ENCODE peak calls at places on chromosomes 3 and 15, in five cellular contexts. A, H, G, W and I are unnamed samples.

GRCh38 chr3:66574091-66574490 is 73.3 kb upstream of the LRIG1 start:
- DNase-seq in A (no peak), H (no peak), G (no peak), W (no peak), I (no peak)

GRCh38 chr3:66478923-66479322 is 21.9 kb downstream of the LRIG1 start:
- DNase-seq in A (no peak), H (no peak), G (no peak), W (no peak), I (no peak)

GRCh38 chr15:46786886-46787285 is 930.4 kb upstream of the SEMA6D start:
- DNase-seq in A (no peak), H (no peak), G (peak; percentile 6), W (peak; percentile 11), I (peak; percentile 51)

GRCh38 chr3:5494913-5495519 is 307.5 kb downstream of the EDEM1 start:
- DNase-seq in A (no peak), H (no peak), G (no peak), W (no peak), I (no peak)

GRCh38 chr3:71389911-71390573 is 193.5 kb downstream of the FOXP1 start:
- DNase-seq in A (peak; percentile 32), H (no peak), G (peak; percentile 71), W (peak; percentile 42), I (peak; percentile 28)

GRCh38 chr15:65653781-65654521 is 32.2 kb downstream of the SLC24A1 start:
- DNase-seq in A (peak; percentile 28), H (no peak), G (no peak), W (no peak), I (no peak)

GRCh38 chr3:120471643-120472042 is 20.9 kb upstream of the FSTL1 start:
- DNase-seq in A (peak; percentile 74), H (no peak), G (no peak), W (no peak), I (no peak)

GRCh38 chr15:73295630-73296286 is 73.0 kb downstream of the HCN4 start:
- DNase-seq in A (peak; percentile 20), H (no peak), G (no peak), W (peak; percentile 49), I (no peak)

GRCh38 chr3:82103241-82103640 is 341.8 kb upstream of the GBE1 start:
- DNase-seq in A (no peak), H (no peak), G (no peak), W (no peak), I (no peak)

DNA sequence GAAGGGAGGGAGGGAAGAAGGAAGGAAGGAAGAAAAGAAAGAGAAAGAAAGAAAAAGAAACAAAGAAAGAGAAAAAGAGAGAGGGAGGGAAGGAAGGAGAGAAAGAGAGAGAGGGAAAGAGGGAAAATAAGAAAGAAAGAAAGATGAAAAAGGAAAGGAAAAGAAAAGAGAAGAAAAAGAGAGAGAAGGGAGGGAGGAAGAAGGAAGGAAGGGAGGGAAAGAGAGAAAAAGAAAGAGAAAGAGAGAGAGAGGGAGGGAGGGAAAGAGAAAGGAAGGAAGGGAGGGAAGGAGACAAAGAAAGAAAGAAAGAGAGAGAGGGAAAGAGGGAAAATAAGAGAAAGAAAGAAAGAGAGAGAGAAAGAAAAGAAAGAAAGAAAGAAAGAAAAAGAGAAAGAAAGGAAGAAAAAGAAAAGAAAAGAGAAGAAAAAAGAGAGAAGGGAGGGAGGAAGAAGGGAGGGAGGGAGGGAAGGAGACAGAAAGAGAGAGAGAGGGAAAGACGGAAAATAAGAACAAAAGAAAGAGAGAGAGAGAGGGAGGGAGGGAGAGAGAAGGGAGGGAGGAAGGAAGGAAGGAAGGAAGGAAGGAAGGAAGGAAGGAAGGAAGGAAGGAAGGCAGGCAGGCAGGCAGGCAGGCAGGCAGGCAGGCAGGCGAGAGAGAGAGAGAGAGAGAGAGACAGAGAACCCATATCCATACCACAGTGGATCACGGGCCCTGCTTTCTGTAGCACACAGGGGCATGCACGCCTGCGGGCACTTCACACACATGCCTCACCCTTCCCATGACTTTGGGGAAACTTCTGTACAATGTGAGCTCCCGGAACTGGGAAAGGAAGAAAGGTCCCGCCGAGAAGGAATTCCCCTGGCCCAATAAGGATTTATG is 52.5 kb downstream of the ADCY5 start:
- DNase-seq in A (no peak), H (no peak), G (no peak), W (no peak), I (no peak)
- TF ChIP-seq EZH2phosphoT487 in A (no peak), H (no peak), G (no peak), W (no peak), I (no peak)

GRCh38 chr3:10945683-10946287 is 46.8 kb upstream of the SLC6A1 start:
- DNase-seq in A (peak; percentile 59), H (peak; percentile 44), G (peak; percentile 90), W (peak; percentile 82), I (peak; percentile 32)
- TF ChIP-seq EZH2phosphoT487 in A (no peak), H (no peak), G (no peak), W (no peak), I (no peak)

DNA sequence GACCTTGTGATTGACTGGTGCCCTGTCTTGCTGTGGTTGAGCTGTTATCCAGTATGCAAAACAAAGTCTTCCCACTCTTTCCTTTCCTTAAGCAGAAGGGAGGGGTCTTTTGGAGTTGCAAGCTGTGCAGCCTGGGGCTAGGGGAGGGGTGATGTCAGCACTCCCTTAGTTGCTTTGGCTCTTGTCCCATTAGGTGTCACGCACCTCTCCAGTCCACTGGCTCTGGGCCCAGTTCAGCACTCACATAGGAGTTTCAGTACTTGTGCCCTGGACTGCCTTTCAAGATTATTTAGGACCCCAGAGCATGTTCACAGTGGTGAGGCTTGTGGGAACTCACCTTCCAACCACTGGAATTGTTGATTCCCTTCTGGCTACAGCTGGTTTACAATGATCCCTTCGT is 238.6 kb downstream of the DOCK3 start:
- DNase-seq in A (no peak), H (no peak), G (no peak), W (no peak), I (no peak)
- TF ChIP-seq EZH2phosphoT487 in A (no peak), H (no peak), G (no peak), W (no peak), I (no peak)

DNA sequence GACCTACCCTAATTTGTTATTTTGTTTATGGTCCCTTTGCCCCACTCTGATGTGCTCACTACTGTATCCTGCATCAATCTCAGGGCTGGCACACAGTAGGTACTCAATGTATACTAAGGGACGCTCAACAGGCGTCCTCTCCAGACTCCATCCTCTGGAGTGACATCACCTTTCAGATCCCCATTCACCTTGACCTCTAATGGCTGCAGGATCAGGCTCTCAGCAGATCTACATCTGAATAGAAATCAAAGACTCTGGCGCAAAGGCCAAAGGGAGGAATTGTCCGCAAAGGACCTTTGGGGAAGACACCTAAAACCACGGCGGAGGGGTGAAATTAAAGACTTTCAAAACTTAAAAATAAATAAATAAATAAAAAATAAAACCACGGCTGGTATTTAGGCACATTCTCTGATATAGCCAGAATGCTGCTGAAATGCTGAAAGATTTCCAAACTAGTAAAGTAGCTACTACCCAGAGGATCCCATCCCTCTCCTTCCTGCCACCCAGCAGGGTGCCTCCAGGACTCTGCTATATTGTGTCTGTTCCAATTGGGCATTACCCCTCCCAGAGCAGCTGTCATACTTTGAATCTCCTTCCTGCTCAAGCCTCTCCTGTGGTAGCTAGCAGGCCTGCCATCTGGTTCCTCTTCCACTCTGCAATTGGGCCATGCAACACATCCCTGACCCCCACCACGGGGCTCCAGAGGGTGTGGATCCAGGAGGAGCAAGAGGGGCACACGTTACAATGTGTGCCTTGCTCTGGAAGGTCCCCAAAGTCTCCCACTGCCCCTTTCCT is 6.1 kb downstream of the SHF start:
- DNase-seq in A (no peak), H (no peak), G (peak; percentile 35), W (no peak), I (no peak)
- TF ChIP-seq EZH2phosphoT487 in A (no peak), H (no peak), G (no peak), W (no peak), I (no peak)

GRCh38 chr15:95302809-95303208 is 1027.7 kb upstream of the NR2F2 start:
- DNase-seq in A (no peak), H (no peak), G (no peak), W (no peak), I (no peak)

GRCh38 chr15:95302206-95302605 is 1028.3 kb upstream of the NR2F2 start:
- DNase-seq in A (no peak), H (no peak), G (no peak), W (no peak), I (no peak)

GRCh38 chr15:95303659-95304058 is 1026.8 kb upstream of the NR2F2 start:
- DNase-seq in A (no peak), H (no peak), G (no peak), W (no peak), I (no peak)

GRCh38 chr15:95298729-95299128 is 1031.8 kb upstream of the NR2F2 start:
- DNase-seq in A (no peak), H (no peak), G (no peak), W (no peak), I (no peak)

DNA sequence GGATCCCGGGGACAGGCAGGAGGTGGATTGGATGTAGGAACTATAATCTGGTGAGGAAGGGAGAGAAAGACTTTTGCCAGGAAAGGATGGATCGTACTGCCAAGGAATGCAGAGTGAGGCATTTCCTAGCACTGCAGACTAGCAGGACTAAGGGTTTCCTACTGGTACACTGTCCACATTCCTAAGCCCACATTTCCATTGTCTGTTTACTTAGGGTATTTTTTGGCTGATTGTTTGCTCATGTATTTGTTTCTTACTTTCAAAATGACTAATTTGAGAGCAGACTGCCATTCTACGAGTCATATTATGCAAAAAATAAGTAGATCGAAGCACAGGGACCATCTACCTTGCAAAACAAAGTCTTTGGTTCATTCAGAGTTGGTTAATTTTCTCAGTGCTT is 1029.5 kb upstream of the NR2F2 start:
- DNase-seq in A (peak; percentile 60), H (no peak), G (no peak), W (no peak), I (no peak)
- TF ChIP-seq EZH2phosphoT487 in A (no peak), H (no peak), G (no peak), W (no peak), I (no peak)

DNA sequence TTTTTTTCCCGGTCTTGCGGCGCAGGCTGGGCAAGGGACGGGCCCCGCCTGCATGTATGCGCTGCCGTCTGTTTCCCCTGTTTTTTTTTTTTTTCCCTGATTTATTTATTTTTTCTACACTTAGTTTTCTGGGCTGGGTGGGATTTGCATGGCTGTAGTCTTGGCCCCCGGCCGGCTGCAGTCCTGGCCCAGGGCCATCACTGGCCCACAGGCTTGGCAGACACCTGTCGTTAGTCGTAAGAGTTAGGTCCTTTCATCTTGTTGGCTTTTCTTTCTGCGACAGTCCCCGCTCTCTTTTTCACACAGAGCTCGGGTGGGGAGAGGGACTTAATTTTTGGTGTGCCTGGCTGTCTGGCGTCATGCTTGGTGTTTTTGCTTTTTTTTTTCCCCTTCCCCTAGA is 183.4 kb downstream of the KLF13 start:
- DNase-seq in A (no peak), H (no peak), G (no peak), W (no peak), I (no peak)
- TF ChIP-seq EZH2phosphoT487 in A (no peak), H (no peak), G (no peak), W (no peak), I (no peak)

DNA sequence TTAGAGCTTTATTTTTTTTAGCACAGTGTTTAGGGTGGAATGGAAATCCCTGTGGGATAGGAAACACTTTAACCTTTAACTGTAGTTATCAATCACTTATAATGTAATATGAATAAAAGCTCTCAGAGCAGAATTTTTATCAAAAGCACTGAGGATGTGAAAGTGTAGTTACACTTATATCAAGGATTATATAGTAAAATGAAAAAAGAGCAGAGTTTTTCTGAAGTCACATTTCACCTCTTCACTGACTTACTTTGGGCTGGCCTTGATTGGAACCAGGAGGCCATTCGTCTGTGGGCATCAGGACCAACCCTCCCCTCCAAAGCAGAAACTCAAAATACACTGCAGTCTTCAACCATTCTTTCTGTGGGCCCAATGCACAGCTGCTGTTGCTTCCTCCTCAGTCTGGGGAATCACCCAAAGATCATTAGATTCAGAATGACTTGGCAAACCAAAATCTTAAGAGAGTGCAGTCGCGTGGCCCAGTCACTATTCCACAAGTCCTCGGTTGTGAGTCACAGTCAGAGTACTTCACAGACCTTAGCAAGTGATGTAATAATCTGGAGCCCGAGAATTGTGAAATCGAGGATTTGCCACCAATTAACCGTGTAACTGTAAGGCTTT is 132.6 kb upstream of the COL8A1 start:
- DNase-seq in A (peak; percentile 99), H (no peak), G (no peak), W (no peak), I (peak; percentile 30)
- TF ChIP-seq EZH2phosphoT487 in A (no peak), H (no peak), G (no peak), W (no peak), I (no peak)

GRCh38 chr3:169658311-169658931 is 5.1 kb downstream of the MECOM start:
- DNase-seq in A (no peak), H (no peak), G (peak; percentile 57), W (peak; percentile 39), I (no peak)
- TF ChIP-seq EZH2phosphoT487 in A (no peak), H (no peak), G (no peak), W (peak; percentile 26), I (no peak)